ENCODE peak calls at places on chromosome 11, in four cellular contexts. Y is cardiac muscle cell; D is CD8-positive, alpha-beta T cell; Q is fibroblast of lung. W is an unnamed sample.

GRCh38 chr11:955154-956049 is 29.7 kb downstream of the AP2A2 start:
- DNase-seq in Q (no peak), Y (no peak), D (no peak), W (no peak)

GRCh38 chr11:119585038-119585666 is 143.8 kb downstream of the NECTIN1 start:
- DNase-seq in D (no peak), Q (peak; percentile 32), Y (peak; percentile 45), W (no peak)

GRCh38 chr11:118342503-118343161 is at the start of gene CD3D:
- DNase-seq in Q (no peak), D (peak; percentile 55), Y (no peak), W (peak; percentile 67)

GRCh38 chr11:109747839-109748238 is 325.8 kb downstream of the C11orf87 start:
- DNase-seq in D (no peak), Y (no peak), Q (no peak), W (no peak)

GRCh38 chr11:57283231-57283990 is 41.3 kb downstream of the TNKS1BP1 start:
- DNase-seq in Y (no peak), Q (no peak), D (no peak), W (no peak)

GRCh38 chr11:86459682-86460460 is 85.2 kb downstream of the CCDC81 start:
- DNase-seq in Y (no peak), D (no peak), Q (peak; percentile 95), W (no peak)

GRCh38 chr11:84524422-84525051 is 1102.6 kb downstream of the DLG2 start:
- DNase-seq in Q (peak; percentile 29), Y (no peak), D (no peak), W (no peak)

GRCh38 chr11:67500818-67501584 is 4.2 kb downstream of the PITPNM1 start:
- DNase-seq in D (no peak), Y (no peak), Q (no peak), W (no peak)

GRCh38 chr11:17476317-17477083 is at the start of gene ABCC8:
- DNase-seq in D (no peak), Y (peak; percentile 44), Q (no peak), W (no peak)

GRCh38 chr11:126607374-126607773 is 251.9 kb downstream of the ST3GAL4 start:
- DNase-seq in Y (peak; percentile 64), D (no peak), Q (peak; percentile 37), W (no peak)

GRCh38 chr11:88357323-88358039 is 19.9 kb upstream of the CTSC start:
- DNase-seq in Y (no peak), Q (peak; percentile 61), D (no peak), W (no peak)

GRCh38 chr11:13126430-13126829 is 117.3 kb downstream of the RASSF10 start:
- DNase-seq in Q (peak; percentile 98), Y (no peak), D (no peak), W (no peak)

GRCh38 chr11:17500673-17501072 is 24.0 kb upstream of the ABCC8 start:
- DNase-seq in D (no peak), Y (no peak), Q (no peak), W (no peak)

GRCh38 chr11:62433553-62434301 is 14.9 kb downstream of the SCGB1A1 start:
- DNase-seq in Y (no peak), Q (no peak), D (no peak), W (no peak)

GRCh38 chr11:62430350-62430749 is 11.5 kb downstream of the SCGB1A1 start:
- DNase-seq in Y (no peak), Q (no peak), D (no peak), W (no peak)

GRCh38 chr11:62433141-62433543 is 14.3 kb downstream of the SCGB1A1 start:
- DNase-seq in Q (no peak), D (no peak), Y (no peak), W (no peak)

GRCh38 chr11:62431171-62431895 is 12.5 kb downstream of the SCGB1A1 start:
- DNase-seq in Y (no peak), Q (peak; percentile 93), D (no peak), W (no peak)

GRCh38 chr11:62432695-62433094 is 13.9 kb downstream of the SCGB1A1 start:
- DNase-seq in D (no peak), Y (no peak), Q (no peak), W (no peak)
- H3K4me1 ChIP-seq in D (peaks cover 36% of the 10 kb centered on the region), Y (no peaks in the 10 kb centered on the region), Q (peaks cover 27% of the 10 kb centered on the region), W (peaks cover 2% of the 10 kb centered on the region)

DNA sequence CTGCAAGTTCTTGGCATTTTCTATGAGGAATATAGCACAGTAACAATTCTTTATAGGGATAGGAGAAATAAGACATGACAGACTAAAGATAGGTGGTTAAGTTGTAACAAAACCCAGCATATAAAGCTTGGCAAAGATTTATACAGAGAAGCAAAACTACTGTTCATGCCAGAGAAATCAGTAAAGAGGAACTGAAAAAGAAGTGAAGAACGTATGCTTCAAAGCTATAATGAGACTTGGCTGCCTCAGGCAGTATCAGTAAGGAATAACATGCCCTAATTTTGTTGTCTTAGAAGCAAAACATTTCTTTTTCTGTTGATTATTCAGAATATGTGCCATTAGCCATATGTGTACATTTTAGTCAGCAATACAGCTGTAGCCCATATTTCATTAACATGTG is 403.1 kb downstream of the NELL1 start:
- DNase-seq in Y (no peak), D (no peak), Q (no peak), W (no peak)
- H3K4me1 ChIP-seq in Y (no peaks in the 10 kb centered on the region), D (no peaks in the 10 kb centered on the region), Q (no peaks in the 10 kb centered on the region), W (no peaks in the 10 kb centered on the region)

DNA sequence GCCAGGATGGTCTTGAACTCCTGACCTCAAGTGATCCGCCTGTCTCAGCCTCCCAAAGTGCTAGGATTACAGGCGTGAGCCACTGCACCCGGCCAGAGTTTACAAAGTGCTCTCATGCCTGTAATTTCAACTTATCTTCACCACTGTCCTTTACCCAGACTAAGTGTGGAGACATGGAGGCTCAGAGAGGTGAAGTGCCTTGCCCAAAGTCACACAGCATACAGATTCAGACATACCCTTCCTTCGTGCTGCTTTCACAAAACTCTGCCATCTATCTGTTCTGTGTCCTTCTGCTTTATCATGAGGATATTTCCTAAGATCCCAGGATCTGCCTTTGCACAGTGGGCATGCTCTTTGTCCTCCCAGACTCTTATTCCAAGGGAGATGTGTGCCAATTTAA is 143.6 kb upstream of the SYT13 start:
- DNase-seq in D (no peak), Q (no peak), Y (no peak), W (no peak)
- H3K4me1 ChIP-seq in D (no peaks in the 10 kb centered on the region), Q (no peaks in the 10 kb centered on the region), Y (no peaks in the 10 kb centered on the region), W (no peaks in the 10 kb centered on the region)

DNA sequence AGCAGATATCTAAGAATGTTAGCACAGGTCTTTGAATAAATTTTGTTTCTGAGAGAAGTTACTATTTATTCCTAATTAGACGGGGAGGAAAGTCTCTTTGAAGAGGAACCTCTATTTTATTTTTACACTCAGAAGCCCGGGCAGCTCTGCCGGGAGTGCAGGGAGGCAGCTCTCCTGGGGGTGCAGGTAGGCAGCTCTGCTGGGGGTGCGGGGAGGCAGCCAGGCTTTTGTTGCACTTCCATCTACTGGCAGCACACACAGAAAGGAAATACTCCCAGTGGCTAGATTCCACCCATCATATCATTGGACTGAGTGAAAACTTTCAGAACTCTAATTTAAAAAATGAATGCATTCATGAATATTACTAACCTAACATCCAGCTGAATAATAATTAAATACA is 24.6 kb downstream of the OR10A6 start:
- DNase-seq in D (no peak), Y (no peak), Q (no peak), W (no peak)
- H3K4me1 ChIP-seq in D (no peaks in the 10 kb centered on the region), Y (no peaks in the 10 kb centered on the region), Q (peaks cover 3% of the 10 kb centered on the region), W (no peaks in the 10 kb centered on the region)

W was measured in naive thymus-derived CD4-positive, alpha-beta T cell.